ENCODE peak calls at places on chromosomes 16 and 17, in seven cellular contexts. A is activated CD8-positive, alpha-beta memory T cell treated with anti-CD3 and anti-CD28 coated beads, Interleukin-2, amount 10 ng/mL, durations not matched to agents 7 days and 5 days; H is NCI-H774; K is CD4-positive, alpha-beta T cell; B is Daoy; O is NCI-H1436; D is stimulated activated CD4-positive, alpha-beta T cell treated with anti-CD3 and anti-CD28 coated beads, TNF-alpha, amount 100 ng/mL, for 48 hours. G is an unnamed sample.

GRCh38 chr17:73933164-73933766 is 270.2 kb upstream of the RPL38 start:
- DNase-seq in A (peak), H (no peak), K (no peak), B (no peak), O (no peak), D (no peak), G (no peak)

GRCh38 chr16:1105888-1106620 is 10.0 kb upstream of the C1QTNF8 start:
- DNase-seq in A (peak), H (no peak), K (no peak), B (peak), O (peak), D (no peak), G (peak)

GRCh38 chr17:76934561-76935320 is 66.5 kb downstream of the MGAT5B start:
- DNase-seq in A (no peak), H (no peak), K (no peak), B (no peak), O (no peak), D (no peak), G (no peak)

GRCh38 chr17:45160505-45161287 is 979 bp upstream of the HEXIM2 start:
- DNase-seq in A (peak), H (peak), K (peak), B (peak), O (peak), D (no peak), G (peak)

GRCh38 chr16:80788016-80788415 is 16.4 kb downstream of the CDYL2 start:
- DNase-seq in A (no peak), H (no peak), K (no peak), B (no peak), O (no peak), D (no peak), G (no peak)

GRCh38 chr17:81927145-81927652 is 336 bp downstream of the MAFG start:
- DNase-seq in A (no peak), H (no peak), K (no peak), B (no peak), O (no peak), D (no peak), G (no peak)

GRCh38 chr17:82383411-82383810 is 11.8 kb downstream of the UTS2R start:
- DNase-seq in A (no peak), H (peak), K (no peak), B (no peak), O (no peak), D (no peak), G (no peak)

GRCh38 chr17:50199211-50199633 is 2.2 kb downstream of the COL1A1 start:
- DNase-seq in A (no peak), H (no peak), K (no peak), B (no peak), O (no peak), D (no peak), G (no peak)

GRCh38 chr17:73304971-73305786 is 6.6 kb downstream of the CDC42EP4 start:
- DNase-seq in A (no peak), H (peak), K (no peak), B (peak), O (no peak), D (no peak), G (peak)

GRCh38 chr16:84329849-84330684 is 35.4 kb downstream of the WFDC1 start:
- DNase-seq in A (no peak), H (no peak), K (no peak), B (peak), O (no peak), D (no peak), G (no peak)

GRCh38 chr17:63914471-63914870 is 3.4 kb upstream of the CSHL1 start:
- DNase-seq in A (no peak), H (no peak), K (no peak), B (no peak), O (no peak), D (no peak), G (no peak)

GRCh38 chr17:60887607-60888028 is 210.0 kb downstream of the BCAS3 start:
- DNase-seq in A (no peak), H (no peak), K (no peak), B (no peak), O (no peak), D (no peak), G (no peak)

GRCh38 chr17:10842658-10843057 is 4.8 kb upstream of the PIRT start:
- DNase-seq in A (no peak), H (no peak), K (no peak), B (no peak), O (no peak), D (no peak), G (no peak)

GRCh38 chr16:70381604-70382342 is 35.1 kb downstream of the DDX19A start:
- DNase-seq in A (no peak), H (no peak), K (no peak), B (no peak), O (peak), D (no peak), G (no peak)

GRCh38 chr17:68314916-68315535 is 23.7 kb downstream of the ARSG start:
- DNase-seq in A (peak), H (no peak), K (no peak), B (no peak), O (no peak), D (no peak), G (no peak)

GRCh38 chr17:50422738-50423137 is 3.3 kb upstream of the ACSF2 start:
- DNase-seq in A (no peak), H (no peak), K (no peak), B (no peak), O (no peak), D (no peak), G (no peak)

G was measured in lung microvascular endothelial cell.